ENCODE peak calls at places on chromosome 1, in six cellular contexts. Z, B, R, S, L and V are unnamed samples.

GRCh38 chr1:205317311-205317917 is 4.1 kb downstream of the NUAK2 start:
- DNase-seq in S (no peak), Z (no peak), R (no peak), L (peak; percentile 81), B (no peak), V (peak; percentile 94)

GRCh38 chr1:39110325-39110851 is 84.2 kb downstream of the NDUFS5 start:
- DNase-seq in Z (no peak), R (peak; percentile 89), B (no peak), S (no peak), L (no peak), V (no peak)

GRCh38 chr1:36160388-36160948 is 4.5 kb downstream of the MAP7D1 start:
- DNase-seq in L (no peak), B (no peak), S (no peak), R (no peak), Z (no peak), V (no peak)

GRCh38 chr1:95117207-95118018 is at the start of gene TLCD4:
- DNase-seq in L (peak; percentile 73), B (no peak), S (no peak), Z (no peak), R (no peak), V (peak; percentile 50)

GRCh38 chr1:44810101-44810761 is 1.9 kb downstream of the BTBD19 start:
- DNase-seq in S (peak; percentile 48), Z (no peak), L (peak; percentile 63), R (no peak), B (no peak), V (peak; percentile 89)

GRCh38 chr1:27858072-27858948 is 14.0 kb upstream of the THEMIS2 start:
- DNase-seq in R (peak; percentile 52), L (peak; percentile 82), S (peak; percentile 80), Z (no peak), B (peak; percentile 69), V (peak; percentile 94)

GRCh38 chr1:74205236-74205635 is 7.2 kb downstream of the FPGT start:
- DNase-seq in R (no peak), S (no peak), Z (no peak), L (no peak), B (no peak), V (no peak)

GRCh38 chr1:53964109-53964508 is 18.0 kb downstream of the LRRC42 start:
- DNase-seq in B (no peak), L (no peak), S (no peak), R (no peak), Z (no peak), V (no peak)

GRCh38 chr1:38962560-38962959 is 20.9 kb upstream of the RHBDL2 start:
- DNase-seq in Z (no peak), S (no peak), B (no peak), L (no peak), R (no peak), V (no peak)

GRCh38 chr1:107625405-107626029 is 339.5 kb downstream of the VAV3 start:
- DNase-seq in Z (no peak), S (no peak), R (no peak), B (no peak), L (no peak), V (no peak)

GRCh38 chr1:171754381-171754705 is 12.5 kb upstream of the VAMP4 start:
- DNase-seq in B (peak; percentile 77), L (no peak), Z (no peak), S (no peak), R (no peak), V (no peak)

DNA sequence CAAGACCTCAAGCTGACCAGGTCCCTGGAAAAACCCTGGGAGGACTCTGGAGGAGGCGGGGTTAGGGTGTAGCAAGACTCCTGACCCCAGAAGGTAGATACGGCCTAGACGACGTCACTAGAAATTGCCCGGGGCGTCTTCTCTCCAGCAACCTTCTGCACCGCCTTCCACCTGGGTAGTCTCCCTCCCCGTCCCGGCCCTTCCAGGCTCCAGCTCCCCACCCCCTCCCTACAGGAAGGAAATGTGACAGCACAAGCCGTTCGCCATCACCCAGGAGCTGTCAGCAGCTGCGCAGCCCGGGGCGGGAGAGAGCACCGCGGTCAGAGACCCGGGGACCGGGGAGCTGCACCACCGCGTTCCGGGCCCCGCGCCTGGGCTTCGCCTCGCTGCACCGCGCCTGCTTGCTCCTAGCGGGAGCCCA is 20.0 kb downstream of the SERTAD4 start:
- DNase-seq in L (peak; percentile 58), R (no peak), Z (no peak), S (no peak), B (no peak), V (peak; percentile 81)
- H3K4me3 ChIP-seq in L (peak overlapping the region; percentile 70), R (no peak overlapping the region), Z (no peak overlapping the region), S (no peak overlapping the region), B (no peak overlapping the region), V (peak overlapping the region; percentile 13)

GRCh38 chr1:75234499-75235064 is 100.4 kb downstream of the LHX8 start:
- DNase-seq in Z (no peak), R (no peak), S (no peak), L (no peak), B (no peak), V (no peak)

GRCh38 chr1:75233302-75233929 is 99.2 kb downstream of the LHX8 start:
- DNase-seq in B (peak; percentile 6), Z (peak; percentile 1), R (no peak), S (peak; percentile 37), L (no peak), V (no peak)
- TF ChIP-seq CTCF in B (peak; percentile 49), Z (peak; percentile 60), R (peak; percentile 29), S (peak; percentile 84), L (peak; percentile 59), V (peak; percentile 55)

DNA sequence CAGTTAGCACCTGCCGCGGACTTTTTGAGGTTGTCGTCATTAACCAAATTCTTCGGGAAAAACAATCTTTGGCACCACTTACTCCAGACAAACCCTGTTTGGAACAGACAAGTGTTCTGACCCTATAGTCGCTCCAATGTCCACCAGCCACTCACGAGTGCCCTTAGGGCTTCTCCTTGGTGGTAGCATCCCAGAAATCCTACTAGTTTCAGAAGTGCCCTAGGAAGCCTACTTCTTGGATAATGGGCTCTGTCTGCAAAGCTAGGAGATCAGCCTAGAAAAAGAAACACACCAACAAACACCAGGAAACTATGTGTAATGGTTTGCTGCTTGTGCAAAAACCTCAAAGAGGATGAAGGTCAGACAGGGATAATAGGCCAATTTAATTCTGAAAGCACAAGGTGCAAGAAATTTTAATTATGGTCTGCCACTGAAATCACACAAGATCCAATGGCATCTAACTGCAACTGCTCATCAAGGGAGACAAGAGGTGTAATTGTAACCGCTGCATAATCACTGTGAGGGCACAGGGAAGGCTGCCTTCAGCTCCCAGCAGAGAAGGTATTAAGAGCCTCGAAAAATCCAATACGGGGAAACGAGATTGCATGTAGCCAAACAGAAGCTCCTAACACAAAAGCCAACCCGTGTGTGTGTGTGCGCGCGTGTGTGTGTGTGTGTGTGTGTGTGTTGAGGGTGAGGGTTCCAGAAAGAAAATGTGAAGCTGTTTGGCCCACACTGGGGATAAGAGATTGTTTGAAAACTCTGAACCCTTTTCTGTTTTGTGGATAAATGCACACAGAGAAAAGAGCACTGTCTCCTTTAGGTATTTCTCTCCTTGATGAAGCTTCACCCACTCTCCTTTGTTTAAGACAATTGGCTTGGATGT is 2.2 kb downstream of the WLS start:
- DNase-seq in S (no peak), R (no peak), B (no peak), Z (no peak), L (no peak), V (no peak)
- H3K4me3 ChIP-seq in S (no peak overlapping the region), R (peak overlapping the region; percentile 74), B (peak overlapping the region; percentile 77), Z (no peak overlapping the region), L (peak overlapping the region; percentile 78), V (peak overlapping the region; percentile 71)

DNA sequence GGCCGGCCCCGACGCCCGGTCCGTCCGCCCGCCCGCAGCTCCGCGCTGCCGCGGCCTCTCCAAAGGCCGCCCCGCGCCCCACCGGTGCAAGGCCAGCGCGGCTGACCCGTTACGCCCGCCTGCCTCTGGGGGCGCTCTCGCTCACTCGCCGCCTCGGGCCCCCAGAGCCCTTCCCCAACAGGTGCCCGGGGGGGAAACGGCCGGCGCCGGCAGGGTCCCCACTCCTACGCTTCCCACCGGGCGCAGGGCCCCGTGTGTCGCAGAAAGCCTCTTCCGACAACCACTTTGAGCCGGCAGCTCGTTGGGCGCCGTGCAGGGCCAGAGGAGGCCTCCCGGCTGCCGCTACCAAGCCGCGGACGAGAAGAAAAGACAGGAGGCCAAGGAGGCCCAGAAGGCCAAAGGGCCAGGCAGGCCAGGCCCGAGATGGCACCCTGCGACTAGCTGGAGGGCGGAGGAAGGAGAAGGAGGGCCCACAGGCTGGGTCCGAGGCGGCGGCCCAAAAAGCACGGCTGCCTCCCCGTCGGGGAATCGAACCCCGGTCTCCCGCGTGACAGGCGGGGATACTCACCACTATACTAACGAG is 64.9 kb upstream of the FCGR2A start:
- DNase-seq in R (no peak), Z (no peak), L (peak; percentile 53), B (no peak), S (peak; percentile 88), V (peak; percentile 91)
- TF ChIP-seq CTCF in R (peak; percentile 55), Z (peak; percentile 57), L (peak; percentile 70), B (peak; percentile 57), S (peak; percentile 78), V (peak; percentile 62)

GRCh38 chr1:82598816-82599215 is 798.1 kb downstream of the ADGRL2 start:
- DNase-seq in S (no peak), B (no peak), L (no peak), R (no peak), Z (no peak), V (no peak)

GRCh38 chr1:82600314-82600713 is 799.6 kb downstream of the ADGRL2 start:
- DNase-seq in B (no peak), Z (no peak), R (no peak), S (no peak), L (no peak), V (no peak)

DNA sequence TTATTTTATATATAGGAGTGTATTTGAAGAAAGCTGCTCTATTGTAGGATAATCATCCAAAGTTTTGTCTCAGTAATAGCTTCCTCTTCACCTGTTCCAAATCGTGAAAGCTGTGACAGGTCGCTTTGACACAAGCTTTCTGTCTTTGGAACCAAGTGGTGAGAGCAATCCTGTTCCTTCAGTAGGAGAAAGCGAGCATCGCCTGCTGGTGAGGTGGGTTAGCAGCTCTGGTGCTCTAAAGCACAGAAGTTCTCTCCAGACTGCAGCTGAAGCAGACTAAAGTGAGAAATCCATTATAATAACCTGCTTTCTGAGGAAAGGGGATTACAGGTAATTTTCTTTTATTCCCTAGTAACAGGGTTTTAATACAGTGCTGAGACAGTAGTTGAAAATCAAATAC is 803.8 kb downstream of the ADGRL2 start:
- DNase-seq in B (no peak), Z (no peak), S (no peak), R (no peak), L (no peak), V (no peak)
- H3K4me3 ChIP-seq in B (no peak overlapping the region), Z (no peak overlapping the region), S (no peak overlapping the region), R (no peak overlapping the region), L (no peak overlapping the region), V (no peak overlapping the region)